ENCODE peak calls at places on chromosomes 2 and 18, in four cellular contexts. One of them, this sample, is unnamed.

GRCh38 chr2:71710367-71710766 is 257.0 kb downstream of the DYSF start:
- DNase-seq in brain microvascular endothelial cell: no peak
- DNase-seq in A549: no peak
- DNase-seq in hepatocyte: no peak
- DNase-seq in this sample: no peak

GRCh38 chr2:175889557-175890355 is 112.3 kb downstream of the LNPK start:
- DNase-seq in A549: no peak
- DNase-seq in brain microvascular endothelial cell: no peak
- DNase-seq in hepatocyte: no peak
- DNase-seq in this sample: no peak

GRCh38 chr2:203579131-203579643 is 44.1 kb upstream of the RAPH1 start:
- DNase-seq in hepatocyte: peak
- DNase-seq in A549: peak
- DNase-seq in brain microvascular endothelial cell: peak
- DNase-seq in this sample: peak

GRCh38 chr2:108446703-108447102 is 2.3 kb upstream of the GCC2 start:
- DNase-seq in hepatocyte: no peak
- DNase-seq in A549: no peak
- DNase-seq in brain microvascular endothelial cell: no peak
- DNase-seq in this sample: no peak

GRCh38 chr2:134206029-134206428 is 47.8 kb upstream of the MGAT5 start:
- DNase-seq in A549: no peak
- DNase-seq in brain microvascular endothelial cell: no peak
- DNase-seq in hepatocyte: no peak
- DNase-seq in this sample: no peak

GRCh38 chr2:158405341-158405740 is 51.2 kb downstream of the CCDC148 start:
- DNase-seq in A549: no peak
- DNase-seq in hepatocyte: no peak
- DNase-seq in brain microvascular endothelial cell: no peak
- DNase-seq in this sample: no peak

GRCh38 chr2:62409442-62409841 is 96.6 kb downstream of the TMEM17 start:
- DNase-seq in brain microvascular endothelial cell: peak
- DNase-seq in hepatocyte: no peak
- DNase-seq in A549: no peak
- DNase-seq in this sample: no peak

GRCh38 chr2:74405994-74406583 is 15.3 kb downstream of the C2orf81 start:
- DNase-seq in hepatocyte: no peak
- DNase-seq in brain microvascular endothelial cell: peak
- DNase-seq in A549: no peak
- DNase-seq in this sample: no peak

GRCh38 chr2:181354626-181355025 is 102.6 kb upstream of the ITGA4 start:
- DNase-seq in A549: peak
- DNase-seq in hepatocyte: no peak
- DNase-seq in brain microvascular endothelial cell: peak
- DNase-seq in this sample: peak

GRCh38 chr2:67954125-67954748 is 108.6 kb downstream of the C1D start:
- DNase-seq in hepatocyte: peak
- DNase-seq in brain microvascular endothelial cell: no peak
- DNase-seq in A549: no peak
- DNase-seq in this sample: no peak

GRCh38 chr2:125680809-125681208 is 975.1 kb upstream of the GYPC start:
- DNase-seq in hepatocyte: no peak
- DNase-seq in A549: no peak
- DNase-seq in brain microvascular endothelial cell: no peak
- DNase-seq in this sample: no peak

GRCh38 chr18:11316546-11316945 is 167.2 kb upstream of the PIEZO2 start:
- DNase-seq in A549: no peak
- DNase-seq in hepatocyte: no peak
- DNase-seq in brain microvascular endothelial cell: no peak
- DNase-seq in this sample: no peak
- H3K4me3 ChIP-seq in A549: no peak
- H3K4me3 ChIP-seq in hepatocyte: no peak
- H3K4me3 ChIP-seq in brain microvascular endothelial cell: no peak
- H3K4me3 ChIP-seq in this sample: no peak

DNA sequence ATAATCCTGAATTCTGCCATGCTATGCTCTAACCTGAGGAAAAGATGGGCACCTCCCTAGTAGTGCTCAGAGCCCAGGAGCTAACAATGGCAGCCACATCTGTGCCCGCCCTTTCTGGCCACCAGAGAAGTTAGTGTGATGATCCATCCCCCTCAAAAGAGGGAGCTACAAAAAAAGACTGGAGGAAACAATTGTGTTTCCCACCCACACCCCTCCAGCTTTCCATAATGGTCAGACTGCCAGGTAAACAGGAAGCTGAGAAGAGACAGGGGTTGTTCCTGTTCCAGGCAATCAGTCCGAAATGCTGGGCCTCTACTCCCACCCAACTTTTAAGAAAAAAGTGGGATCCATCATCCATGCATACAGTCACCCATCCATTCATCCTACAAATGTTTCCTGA is 3.2 kb downstream of the TBC1D8 start:
- DNase-seq in hepatocyte: no peak
- DNase-seq in A549: no peak
- DNase-seq in brain microvascular endothelial cell: no peak
- DNase-seq in this sample: no peak
- H3K4me3 ChIP-seq in hepatocyte: no peak
- H3K4me3 ChIP-seq in A549: peak
- H3K4me3 ChIP-seq in brain microvascular endothelial cell: no peak
- H3K4me3 ChIP-seq in this sample: no peak

GRCh38 chr2:215434447-215435260 is 1.2 kb downstream of the FN1 start:
- DNase-seq in A549: no peak
- DNase-seq in brain microvascular endothelial cell: no peak
- DNase-seq in hepatocyte: no peak
- DNase-seq in this sample: no peak
- H3K4me3 ChIP-seq in A549: peak
- H3K4me3 ChIP-seq in brain microvascular endothelial cell: peak
- H3K4me3 ChIP-seq in hepatocyte: peak
- H3K4me3 ChIP-seq in this sample: peak

DNA sequence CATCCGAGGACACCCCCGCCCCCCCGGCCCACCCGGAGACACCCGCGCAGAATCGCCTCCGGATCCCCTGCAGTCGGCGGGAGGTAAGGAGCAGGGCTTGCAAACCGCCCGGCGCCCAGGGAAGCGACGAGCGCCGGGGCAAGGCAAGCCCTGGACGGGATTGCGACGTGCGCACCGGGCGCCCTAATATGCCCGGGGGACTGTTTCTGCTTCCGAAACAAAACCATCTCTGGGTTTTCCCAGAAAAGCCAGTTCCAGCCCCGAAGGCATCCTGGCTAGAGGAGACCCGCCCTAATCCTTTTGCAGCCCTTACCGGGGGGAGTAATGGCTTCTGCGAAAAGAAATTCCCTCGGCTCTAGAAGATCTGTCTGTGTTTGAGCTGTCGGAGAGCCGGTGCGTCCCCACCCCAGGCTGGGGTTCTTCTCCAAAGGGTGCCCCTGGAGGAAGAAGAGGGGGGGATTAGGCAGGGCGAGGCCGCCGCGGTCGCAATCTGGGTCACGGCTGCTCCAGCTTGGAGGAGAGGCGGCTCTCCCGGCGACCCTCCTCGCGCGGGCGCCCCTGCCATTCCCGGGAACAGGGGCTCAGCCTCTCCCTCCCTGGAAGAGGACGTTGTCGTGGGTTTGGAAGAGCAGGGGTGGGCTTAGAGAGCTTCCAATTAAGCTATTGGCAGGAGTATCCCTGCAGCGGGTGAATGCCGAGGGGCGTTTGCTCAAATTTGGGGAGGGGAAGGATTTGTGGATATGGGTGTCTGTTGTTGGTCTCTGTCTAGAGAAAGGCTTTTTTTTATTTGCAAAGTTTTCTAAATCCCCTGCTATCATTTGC is 522 bp downstream of the MYCN start:
- DNase-seq in A549: peak
- DNase-seq in brain microvascular endothelial cell: no peak
- DNase-seq in hepatocyte: no peak
- DNase-seq in this sample: no peak
- H3K4me3 ChIP-seq in A549: peak
- H3K4me3 ChIP-seq in brain microvascular endothelial cell: no peak
- H3K4me3 ChIP-seq in hepatocyte: peak
- H3K4me3 ChIP-seq in this sample: peak

GRCh38 chr2:144567745-144568144 is 47.8 kb upstream of the ZEB2 start:
- DNase-seq in brain microvascular endothelial cell: no peak
- DNase-seq in hepatocyte: no peak
- DNase-seq in A549: no peak
- DNase-seq in this sample: no peak
- H3K4me3 ChIP-seq in brain microvascular endothelial cell: no peak
- H3K4me3 ChIP-seq in hepatocyte: no peak
- H3K4me3 ChIP-seq in A549: no peak
- H3K4me3 ChIP-seq in this sample: no peak

GRCh38 chr2:120736955-120737801 is 1.5 kb downstream of the GLI2 start:
- DNase-seq in A549: peak
- DNase-seq in hepatocyte: peak
- DNase-seq in brain microvascular endothelial cell: peak
- DNase-seq in this sample: peak
- H3K4me3 ChIP-seq in A549: peak
- H3K4me3 ChIP-seq in hepatocyte: peak
- H3K4me3 ChIP-seq in brain microvascular endothelial cell: peak
- H3K4me3 ChIP-seq in this sample: peak

DNA sequence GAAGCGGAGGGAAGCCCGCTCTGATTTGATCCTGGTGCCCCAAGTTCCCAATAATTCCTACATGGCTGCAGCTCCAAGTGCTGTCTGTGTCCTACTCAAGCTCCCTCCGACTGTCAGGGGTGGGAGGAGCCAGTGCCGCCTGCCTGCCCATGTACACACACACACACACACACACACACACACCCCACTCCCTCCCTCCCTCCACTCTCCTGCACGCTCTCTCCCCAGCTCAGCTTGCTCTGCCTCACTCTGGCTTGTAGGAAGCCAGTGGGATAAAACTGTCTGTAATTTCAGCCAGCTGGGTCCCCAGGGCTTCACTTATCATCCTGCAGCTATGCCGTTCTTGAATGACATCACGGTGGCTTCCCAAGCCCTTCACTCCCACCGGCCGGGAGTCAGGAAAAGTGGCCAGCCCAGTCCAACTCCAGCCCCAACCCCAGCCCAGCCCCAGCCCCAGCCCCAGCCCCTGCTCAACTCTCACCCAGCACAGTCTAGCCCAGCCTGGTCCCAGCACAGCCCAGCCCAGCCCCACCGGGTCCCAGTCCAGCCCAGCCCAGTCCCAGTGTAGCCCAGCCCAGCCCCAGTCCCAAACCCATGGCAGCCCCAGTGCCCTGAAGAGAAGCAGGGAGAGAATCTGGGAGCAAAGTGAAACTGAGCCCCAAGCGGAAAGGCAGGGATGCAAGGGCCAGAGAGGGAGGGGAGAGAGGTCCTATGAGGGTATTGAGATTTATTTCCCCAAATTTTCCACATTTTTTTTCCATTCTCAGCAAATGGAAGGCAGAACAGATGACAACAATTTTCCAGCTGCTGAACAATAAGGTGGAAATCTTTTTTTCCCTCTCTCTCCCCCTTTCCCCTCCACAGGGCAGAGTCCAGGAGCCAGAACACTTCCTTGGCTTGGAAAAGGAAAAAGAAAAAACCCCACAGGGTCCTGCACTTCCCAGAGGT is 144.0 kb downstream of the TNS1 start:
- DNase-seq in hepatocyte: peak
- DNase-seq in brain microvascular endothelial cell: peak
- DNase-seq in A549: peak
- DNase-seq in this sample: peak
- H3K4me3 ChIP-seq in hepatocyte: no peak
- H3K4me3 ChIP-seq in brain microvascular endothelial cell: peak
- H3K4me3 ChIP-seq in A549: no peak
- H3K4me3 ChIP-seq in this sample: peak

GRCh38 chr2:36359006-36359580 is 3.5 kb downstream of the CRIM1 start:
- DNase-seq in brain microvascular endothelial cell: no peak
- DNase-seq in A549: no peak
- DNase-seq in hepatocyte: no peak
- DNase-seq in this sample: no peak
- H3K4me3 ChIP-seq in brain microvascular endothelial cell: peak
- H3K4me3 ChIP-seq in A549: peak
- H3K4me3 ChIP-seq in hepatocyte: no peak
- H3K4me3 ChIP-seq in this sample: peak

DNA sequence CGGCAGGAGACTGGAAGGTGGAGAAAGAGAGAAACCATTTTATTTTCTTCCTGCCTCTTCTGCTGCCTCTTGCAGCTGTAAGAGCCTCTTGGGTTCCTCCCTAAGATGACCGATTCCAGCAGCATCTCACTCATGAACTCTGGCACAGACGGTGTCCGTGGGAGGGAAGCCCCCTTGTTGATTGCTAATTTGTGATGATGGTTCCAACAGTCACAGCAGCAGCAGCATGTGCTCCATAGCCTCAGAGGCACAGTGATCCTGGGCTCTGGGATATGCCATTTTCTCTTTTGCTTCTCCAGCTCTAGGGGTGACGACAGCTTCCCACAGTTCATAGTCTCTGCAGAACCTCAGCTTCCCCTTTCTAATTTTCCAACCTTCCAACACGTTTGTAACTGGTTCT is 324.1 kb upstream of the HS6ST1 start:
- DNase-seq in brain microvascular endothelial cell: no peak
- DNase-seq in A549: no peak
- DNase-seq in hepatocyte: no peak
- DNase-seq in this sample: no peak
- H3K4me3 ChIP-seq in brain microvascular endothelial cell: no peak
- H3K4me3 ChIP-seq in A549: no peak
- H3K4me3 ChIP-seq in hepatocyte: no peak
- H3K4me3 ChIP-seq in this sample: no peak

This sample was measured in skeletal muscle cell.